ENCODE peak calls at places on chromosomes 16 and 17, in nine cellular contexts. Y is A549, H is right lobe of liver, U is heart left ventricle, O is stomach, B is IMR-90, E is body of pancreas, I is ovary, N is uterus. F is an unnamed sample.

GRCh38 chr17:10797848-10798328 is 6.0 kb downstream of the TMEM238L start:
- DNase-seq in E (no peak), U (no peak), O (no peak), B (no peak), N (no peak), Y (no peak), I (no peak), H (no peak), F (no peak)

GRCh38 chr17:82917656-82918345 is 78.0 kb upstream of the ZNF750 start:
- DNase-seq in I (no peak), Y (peak; percentile 31), N (no peak), U (no peak), B (peak; percentile 23), H (no peak), E (no peak), O (no peak), F (peak; percentile 33)

GRCh38 chr17:9371019-9371418 is 204.6 kb downstream of the STX8 start:
- DNase-seq in N (no peak), Y (peak; percentile 48), E (no peak), H (no peak), B (peak; percentile 91), I (no peak), U (no peak), O (no peak), F (peak; percentile 33)

GRCh38 chr17:3528604-3529511 is 28.8 kb downstream of the TRPV3 start:
- DNase-seq in I (peak; percentile 48), H (no peak), E (no peak), N (no peak), Y (no peak), O (no peak), U (no peak), B (no peak), F (peak; percentile 81)

GRCh38 chr17:68514809-68515208 is 2.6 kb downstream of the PRKAR1A start:
- DNase-seq in B (peak; percentile 63), O (no peak), U (no peak), N (no peak), Y (no peak), H (no peak), E (no peak), I (no peak), F (no peak)

GRCh38 chr17:81923302-81924260 is 4.0 kb downstream of the MAFG start:
- DNase-seq in U (peak; percentile 85), I (peak; percentile 86), E (peak; percentile 64), Y (peak; percentile 83), H (peak; percentile 79), N (no peak), O (peak; percentile 85), B (peak; percentile 72), F (peak; percentile 96)

GRCh38 chr16:20695024-20695423 is 2.5 kb downstream of the ACSM1 start:
- DNase-seq in I (no peak), E (no peak), N (no peak), Y (no peak), O (peak; percentile 35), H (peak; percentile 54), B (no peak), U (no peak), F (no peak)

GRCh38 chr16:50945136-50945535 is 203.2 kb downstream of the CYLD start:
- DNase-seq in O (no peak), E (no peak), N (no peak), B (no peak), U (no peak), H (no peak), Y (no peak), I (no peak), F (no peak)

GRCh38 chr17:4536259-4536741 is 18.9 kb downstream of the MYBBP1A start:
- DNase-seq in E (peak; percentile 14), H (no peak), N (no peak), I (peak; percentile 62), Y (no peak), O (no peak), B (no peak), U (no peak), F (no peak)

GRCh38 chr17:4535667-4536258 is 19.4 kb downstream of the MYBBP1A start:
- DNase-seq in Y (no peak), U (peak; percentile 24), N (no peak), H (no peak), B (no peak), I (peak; percentile 61), E (peak; percentile 19), O (no peak), F (no peak)

GRCh38 chr17:4533522-4534502 is 21.4 kb downstream of the MYBBP1A start:
- DNase-seq in Y (no peak), I (peak; percentile 46), U (peak; percentile 50), E (peak; percentile 25), O (peak; percentile 76), H (peak; percentile 78), N (no peak), B (no peak), F (no peak)

GRCh38 chr17:4534515-4534914 is 20.7 kb downstream of the MYBBP1A start:
- DNase-seq in O (no peak), I (peak; percentile 39), Y (no peak), B (no peak), U (no peak), H (no peak), N (no peak), E (no peak), F (no peak)

GRCh38 chr17:4534928-4535666 is 20.1 kb downstream of the MYBBP1A start:
- DNase-seq in O (no peak), E (no peak), Y (no peak), H (no peak), U (peak; percentile 21), I (peak; percentile 38), B (no peak), N (no peak), F (no peak)
- TF ChIP-seq POLR2A in O (no peak), E (no peak), Y (no peak), H (no peak), U (no peak), I (no peak), B (no peak), N (no peak), F (no peak)

GRCh38 chr17:17303847-17304490 is 796 bp downstream of the NT5M start:
- DNase-seq in O (no peak), E (no peak), U (no peak), I (no peak), H (no peak), Y (no peak), N (peak; percentile 22), B (no peak), F (no peak)

GRCh38 chr17:17305282-17305801 is 2.2 kb downstream of the NT5M start:
- DNase-seq in O (no peak), N (no peak), Y (no peak), U (no peak), E (no peak), I (no peak), H (no peak), B (no peak), F (no peak)

GRCh38 chr17:17306181-17306580 is 3.0 kb downstream of the NT5M start:
- DNase-seq in H (no peak), Y (no peak), O (no peak), U (no peak), B (no peak), N (no peak), I (no peak), E (no peak), F (no peak)

GRCh38 chr17:17303010-17303846 is at the start of gene NT5M:
- DNase-seq in U (peak; percentile 86), Y (peak; percentile 91), N (peak; percentile 59), E (peak; percentile 72), I (peak; percentile 85), B (peak; percentile 58), H (peak; percentile 82), O (peak; percentile 79), F (peak; percentile 97)

DNA sequence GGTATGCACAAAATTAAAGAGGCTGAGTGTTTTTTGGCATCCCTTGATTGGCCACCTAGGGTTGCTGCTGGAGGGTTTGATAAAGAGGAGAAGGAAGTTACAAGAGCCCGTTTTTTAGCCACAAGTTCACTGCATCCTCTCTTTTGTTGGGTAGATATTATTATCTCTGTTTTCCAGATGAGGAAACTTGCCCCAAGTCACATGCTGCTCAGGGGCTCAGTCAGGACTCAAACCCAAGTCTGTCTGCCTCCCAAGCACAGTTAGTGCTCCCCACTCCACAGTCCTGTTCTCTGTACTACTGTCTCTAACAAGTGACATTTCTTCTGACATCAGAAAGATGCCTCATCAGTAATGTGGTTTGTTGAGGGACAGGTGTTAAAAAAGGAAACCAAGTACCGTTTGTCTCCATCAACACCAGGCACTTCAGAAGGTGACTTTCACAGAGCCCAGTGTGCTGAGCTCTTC is 1.4 kb downstream of the NT5M start:
- DNase-seq in U (no peak), B (no peak), N (no peak), E (no peak), O (no peak), H (no peak), I (no peak), Y (no peak), F (no peak)
- TF ChIP-seq POLR2A in U (no peak), B (no peak), N (no peak), E (no peak), O (no peak), H (no peak), I (no peak), Y (no peak), F (no peak)

GRCh38 chr16:68472581-68472980 is 24.3 kb upstream of the SMPD3 start:
- DNase-seq in Y (no peak), B (no peak), N (no peak), I (no peak), E (no peak), H (no peak), U (no peak), O (no peak), F (no peak)

GRCh38 chr16:68473358-68474064 is 25.2 kb upstream of the SMPD3 start:
- DNase-seq in B (no peak), Y (no peak), I (no peak), E (no peak), U (no peak), O (no peak), H (peak; percentile 90), N (no peak), F (no peak)

GRCh38 chr16:68468849-68469248 is 20.5 kb upstream of the SMPD3 start:
- DNase-seq in B (no peak), U (no peak), O (no peak), Y (no peak), N (no peak), I (no peak), H (no peak), E (no peak), F (no peak)

GRCh38 chr16:68469728-68470460 is 21.6 kb upstream of the SMPD3 start:
- DNase-seq in U (no peak), H (no peak), N (no peak), O (no peak), I (no peak), Y (no peak), E (no peak), B (no peak), F (no peak)

GRCh38 chr16:68470461-68471150 is 22.3 kb upstream of the SMPD3 start:
- DNase-seq in Y (no peak), H (peak; percentile 55), E (no peak), I (no peak), U (peak; percentile 57), B (no peak), O (no peak), N (no peak), F (no peak)
- TF ChIP-seq POLR2A in Y (no peak), H (no peak), E (no peak), I (no peak), U (no peak), B (no peak), O (no peak), N (no peak), F (no peak)

GRCh38 chr17:7259555-7259889 is 2.8 kb downstream of the CLDN7 start:
- DNase-seq in N (no peak), U (no peak), E (no peak), Y (no peak), B (no peak), H (no peak), O (no peak), I (no peak), F (no peak)

GRCh38 chr17:7260601-7261376 is 1.5 kb downstream of the CLDN7 start:
- DNase-seq in O (peak; percentile 47), Y (no peak), U (peak; percentile 43), N (no peak), E (peak; percentile 88), I (no peak), B (no peak), H (peak; percentile 90), F (no peak)

GRCh38 chr17:7260151-7260550 is 2.1 kb downstream of the CLDN7 start:
- DNase-seq in O (no peak), B (no peak), I (no peak), Y (no peak), U (no peak), H (no peak), E (no peak), N (no peak), F (no peak)

GRCh38 chr17:7256766-7257456 is 4.9 kb downstream of the ELP5 start:
- DNase-seq in I (no peak), O (no peak), Y (no peak), E (no peak), H (no peak), B (no peak), U (no peak), N (no peak), F (no peak)

DNA sequence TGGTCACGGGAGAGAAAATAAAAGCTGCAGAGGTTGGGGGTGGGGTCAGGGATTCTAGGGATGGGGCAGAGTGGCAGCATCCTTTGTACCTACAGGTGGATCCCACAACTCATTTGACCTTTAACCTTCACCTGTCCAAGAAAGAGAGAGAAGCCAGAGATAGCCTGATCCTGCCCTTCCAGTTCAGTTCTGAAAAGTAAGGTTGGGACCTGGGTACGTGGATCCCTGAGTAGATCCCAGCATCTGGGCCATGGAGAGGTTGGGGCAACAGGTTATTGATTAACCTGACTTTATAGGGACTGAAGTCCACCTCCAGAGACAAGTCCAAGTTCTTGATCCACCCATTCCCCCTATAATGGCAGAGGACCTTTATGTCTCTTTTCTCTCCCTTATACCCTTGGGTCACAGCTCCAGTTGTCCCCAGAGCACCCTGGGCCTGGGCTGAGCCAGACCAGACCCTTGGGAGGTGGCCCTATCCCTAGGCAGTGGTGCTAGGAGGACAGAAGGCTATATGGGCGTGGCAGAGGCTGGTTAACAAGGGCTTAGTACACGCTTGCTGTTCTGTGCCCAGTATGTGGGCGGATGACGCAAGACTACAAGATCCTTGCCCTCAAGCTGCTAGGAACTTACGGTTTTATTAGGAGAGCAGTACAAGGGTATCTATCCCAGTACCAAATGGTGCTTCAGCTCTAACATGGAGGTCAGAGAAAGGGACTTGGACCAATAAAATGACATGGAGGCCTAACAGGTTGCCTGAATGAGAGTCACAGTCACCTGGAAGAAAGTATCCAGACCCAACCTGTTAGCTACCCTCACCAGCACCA is 3.3 kb downstream of the CLDN7 start:
- DNase-seq in I (no peak), E (peak; percentile 78), O (no peak), N (no peak), H (peak; percentile 90), Y (no peak), B (peak; percentile 27), U (no peak), F (no peak)
- TF ChIP-seq POLR2A in I (no peak), E (peak; percentile 65), O (no peak), N (no peak), H (peak; percentile 83), Y (no peak), B (no peak), U (no peak), F (no peak)